ENCODE peak calls at places on chromosomes 3 and 15, in seven cellular contexts. One of them, this sample, is unnamed.

GRCh38 chr3:166837535-166837934 is 542.6 kb downstream of the ZBBX start:
- DNase-seq in HCT116: peak; percentile 37
- DNase-seq in K562: no peak
- DNase-seq in GM12878: no peak
- DNase-seq in HepG2: peak; percentile 32
- DNase-seq in Panc1: no peak
- DNase-seq in SK-N-SH: peak; percentile 24
- DNase-seq in this sample: no peak

GRCh38 chr3:120451670-120452220 is 953 bp upstream of the FSTL1 start:
- DNase-seq in HepG2: no peak
- DNase-seq in HCT116: no peak
- DNase-seq in SK-N-SH: peak; percentile 7
- DNase-seq in GM12878: no peak
- DNase-seq in Panc1: no peak
- DNase-seq in K562: no peak
- DNase-seq in this sample: no peak

GRCh38 chr15:81312790-81313543 is 11.0 kb downstream of the STARD5 start:
- DNase-seq in K562: no peak
- DNase-seq in Panc1: peak; percentile 84
- DNase-seq in GM12878: no peak
- DNase-seq in SK-N-SH: no peak
- DNase-seq in HepG2: no peak
- DNase-seq in HCT116: peak; percentile 84
- DNase-seq in this sample: no peak

GRCh38 chr3:73624363-73625123 is at the start of gene PDZRN3:
- DNase-seq in SK-N-SH: peak; percentile 82
- DNase-seq in HepG2: no peak
- DNase-seq in HCT116: no peak
- DNase-seq in GM12878: no peak
- DNase-seq in Panc1: no peak
- DNase-seq in K562: no peak
- DNase-seq in this sample: peak; percentile 86

GRCh38 chr15:57961919-57962318 is 103.6 kb downstream of the ALDH1A2 start:
- DNase-seq in K562: no peak
- DNase-seq in GM12878: no peak
- DNase-seq in HepG2: no peak
- DNase-seq in Panc1: no peak
- DNase-seq in HCT116: no peak
- DNase-seq in SK-N-SH: no peak
- DNase-seq in this sample: no peak

GRCh38 chr3:196135693-196136639 is 54.1 kb upstream of the TFRC start:
- DNase-seq in K562: no peak
- DNase-seq in GM12878: no peak
- DNase-seq in HepG2: no peak
- DNase-seq in HCT116: no peak
- DNase-seq in Panc1: no peak
- DNase-seq in SK-N-SH: no peak
- DNase-seq in this sample: no peak

GRCh38 chr15:38690737-38691332 is 126.2 kb upstream of the RASGRP1 start:
- DNase-seq in HCT116: peak; percentile 61
- DNase-seq in HepG2: peak; percentile 53
- DNase-seq in Panc1: no peak
- DNase-seq in SK-N-SH: peak; percentile 32
- DNase-seq in GM12878: no peak
- DNase-seq in K562: peak; percentile 60
- DNase-seq in this sample: peak; percentile 46

GRCh38 chr15:50358805-50359204 is 3.8 kb upstream of the GABPB1 start:
- DNase-seq in GM12878: no peak
- DNase-seq in HCT116: peak; percentile 47
- DNase-seq in K562: peak; percentile 48
- DNase-seq in SK-N-SH: peak; percentile 40
- DNase-seq in HepG2: peak; percentile 57
- DNase-seq in Panc1: no peak
- DNase-seq in this sample: no peak

GRCh38 chr15:38297623-38298388 is 45.2 kb downstream of the SPRED1 start:
- DNase-seq in SK-N-SH: no peak
- DNase-seq in GM12878: no peak
- DNase-seq in HCT116: no peak
- DNase-seq in Panc1: no peak
- DNase-seq in K562: no peak
- DNase-seq in HepG2: no peak
- DNase-seq in this sample: no peak

GRCh38 chr3:184234224-184234623 is 4.8 kb downstream of the VWA5B2 start:
- DNase-seq in GM12878: no peak
- DNase-seq in Panc1: no peak
- DNase-seq in SK-N-SH: peak; percentile 91
- DNase-seq in HCT116: peak; percentile 85
- DNase-seq in HepG2: peak; percentile 25
- DNase-seq in K562: peak; percentile 62
- DNase-seq in this sample: no peak

GRCh38 chr3:184236033-184236410 is 6.6 kb downstream of the VWA5B2 start:
- DNase-seq in HepG2: no peak
- DNase-seq in HCT116: no peak
- DNase-seq in Panc1: no peak
- DNase-seq in SK-N-SH: no peak
- DNase-seq in K562: no peak
- DNase-seq in GM12878: no peak
- DNase-seq in this sample: no peak

GRCh38 chr3:184235381-184236032 is 6.1 kb downstream of the VWA5B2 start:
- DNase-seq in Panc1: no peak
- DNase-seq in SK-N-SH: no peak
- DNase-seq in K562: no peak
- DNase-seq in GM12878: no peak
- DNase-seq in HCT116: no peak
- DNase-seq in HepG2: no peak
- DNase-seq in this sample: no peak

GRCh38 chr3:184233127-184233843 is 3.9 kb downstream of the VWA5B2 start:
- DNase-seq in SK-N-SH: no peak
- DNase-seq in HCT116: no peak
- DNase-seq in GM12878: no peak
- DNase-seq in HepG2: no peak
- DNase-seq in Panc1: no peak
- DNase-seq in K562: no peak
- DNase-seq in this sample: no peak

GRCh38 chr3:184234671-184235380 is 5.4 kb downstream of the VWA5B2 start:
- DNase-seq in GM12878: no peak
- DNase-seq in K562: no peak
- DNase-seq in HepG2: no peak
- DNase-seq in Panc1: no peak
- DNase-seq in SK-N-SH: no peak
- DNase-seq in HCT116: no peak
- DNase-seq in this sample: no peak
- H3K4me1 ChIP-seq in GM12878: no peaks in the 10 kb centered on the region
- H3K4me1 ChIP-seq in K562: peaks cover 33% of the 10 kb centered on the region
- H3K4me1 ChIP-seq in HepG2: peaks cover 8% of the 10 kb centered on the region
- H3K4me1 ChIP-seq in Panc1: no peaks in the 10 kb centered on the region
- H3K4me1 ChIP-seq in SK-N-SH: no peaks in the 10 kb centered on the region
- H3K4me1 ChIP-seq in HCT116: peaks cover 12% of the 10 kb centered on the region
- H3K4me1 ChIP-seq in this sample: peaks cover 2% of the 10 kb centered on the region

GRCh38 chr3:173983353-173983752 is 585.8 kb downstream of the NLGN1 start:
- DNase-seq in Panc1: no peak
- DNase-seq in HepG2: no peak
- DNase-seq in K562: no peak
- DNase-seq in SK-N-SH: no peak
- DNase-seq in HCT116: no peak
- DNase-seq in GM12878: no peak
- DNase-seq in this sample: no peak
- TF ChIP-seq SIN3A in Panc1: no peak
- TF ChIP-seq SIN3A in HepG2: no peak
- TF ChIP-seq SIN3A in K562: no peak
- TF ChIP-seq SIN3A in SK-N-SH: no peak
- TF ChIP-seq SIN3A in HCT116: no peak
- TF ChIP-seq SIN3A in GM12878: no peak
- TF ChIP-seq SIN3A in this sample: no peak

DNA sequence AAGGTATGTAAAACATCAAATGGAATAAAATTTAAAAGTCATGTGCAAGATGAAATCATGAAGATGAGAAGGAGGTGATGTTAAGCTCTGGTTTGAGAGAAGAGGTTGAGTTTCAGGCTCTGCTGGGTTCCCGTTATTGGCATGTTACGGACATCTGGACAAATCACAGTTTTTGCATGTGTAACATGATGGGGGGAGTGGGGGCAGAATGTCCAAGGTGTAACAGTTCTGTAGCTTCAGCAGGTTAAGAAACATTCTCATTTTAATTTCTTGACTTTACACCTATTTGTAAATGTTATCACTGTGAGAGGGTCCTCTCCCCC is 17.2 kb downstream of the TRIM71 start:
- DNase-seq in HCT116: no peak
- DNase-seq in K562: no peak
- DNase-seq in GM12878: no peak
- DNase-seq in Panc1: no peak
- DNase-seq in HepG2: no peak
- DNase-seq in SK-N-SH: no peak
- DNase-seq in this sample: no peak
- H3K4me1 ChIP-seq in HCT116: no peaks in the 10 kb centered on the region
- H3K4me1 ChIP-seq in K562: no peaks in the 10 kb centered on the region
- H3K4me1 ChIP-seq in GM12878: no peaks in the 10 kb centered on the region
- H3K4me1 ChIP-seq in Panc1: no peaks in the 10 kb centered on the region
- H3K4me1 ChIP-seq in HepG2: peaks cover 100% of the 10 kb centered on the region
- H3K4me1 ChIP-seq in SK-N-SH: no peaks in the 10 kb centered on the region
- H3K4me1 ChIP-seq in this sample: peaks cover 24% of the 10 kb centered on the region

GRCh38 chr3:115916866-115917265 is 293.6 kb downstream of the GAP43 start:
- DNase-seq in HCT116: no peak
- DNase-seq in SK-N-SH: no peak
- DNase-seq in K562: no peak
- DNase-seq in HepG2: no peak
- DNase-seq in GM12878: no peak
- DNase-seq in Panc1: no peak
- DNase-seq in this sample: no peak

GRCh38 chr3:115921711-115922110 is 298.4 kb downstream of the GAP43 start:
- DNase-seq in SK-N-SH: no peak
- DNase-seq in HCT116: no peak
- DNase-seq in Panc1: no peak
- DNase-seq in K562: no peak
- DNase-seq in HepG2: no peak
- DNase-seq in GM12878: no peak
- DNase-seq in this sample: no peak

GRCh38 chr3:115918900-115919299 is 295.6 kb downstream of the GAP43 start:
- DNase-seq in HCT116: no peak
- DNase-seq in HepG2: no peak
- DNase-seq in K562: no peak
- DNase-seq in SK-N-SH: no peak
- DNase-seq in Panc1: no peak
- DNase-seq in GM12878: no peak
- DNase-seq in this sample: no peak

GRCh38 chr3:115927210-115927609 is 303.9 kb downstream of the GAP43 start:
- DNase-seq in SK-N-SH: no peak
- DNase-seq in Panc1: no peak
- DNase-seq in HepG2: no peak
- DNase-seq in HCT116: no peak
- DNase-seq in GM12878: no peak
- DNase-seq in K562: no peak
- DNase-seq in this sample: no peak

DNA sequence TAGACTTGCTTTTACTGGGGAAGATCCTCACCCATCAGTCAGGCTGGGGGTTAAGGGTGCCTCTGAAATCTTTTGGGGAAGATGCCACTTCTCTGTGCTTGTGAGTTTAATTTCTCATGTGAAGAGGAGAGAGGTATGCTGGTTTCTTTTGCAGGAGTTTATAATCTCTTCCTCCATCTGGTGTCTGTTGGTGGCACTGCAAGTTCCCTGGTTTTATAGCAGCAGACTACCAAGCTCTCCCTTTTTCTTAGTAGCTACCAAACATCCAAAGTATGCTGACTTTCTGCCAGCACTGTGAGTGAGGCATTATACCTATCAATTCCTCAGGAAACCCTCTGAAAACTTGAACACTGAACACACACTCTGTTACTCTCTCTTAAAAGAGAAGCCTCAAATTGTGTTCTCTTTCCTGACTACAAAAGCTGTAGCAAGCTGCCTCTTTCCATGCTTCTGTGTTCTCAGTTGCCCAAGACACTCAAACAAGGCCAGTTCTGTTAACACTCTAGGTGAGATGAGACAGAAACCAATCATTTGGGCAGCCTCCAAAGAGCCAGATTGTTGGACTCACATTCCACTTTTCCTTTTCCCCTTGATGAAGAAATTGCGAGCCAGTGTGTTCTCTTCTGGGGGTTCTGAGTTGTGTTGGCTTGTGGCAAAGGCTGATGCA is 299.5 kb downstream of the GAP43 start:
- DNase-seq in SK-N-SH: no peak
- DNase-seq in HCT116: peak; percentile 12
- DNase-seq in Panc1: no peak
- DNase-seq in K562: peak; percentile 6
- DNase-seq in GM12878: no peak
- DNase-seq in HepG2: peak; percentile 10
- DNase-seq in this sample: peak; percentile 17
- TF ChIP-seq SIN3A in SK-N-SH: no peak
- TF ChIP-seq SIN3A in HCT116: no peak
- TF ChIP-seq SIN3A in Panc1: no peak
- TF ChIP-seq SIN3A in K562: no peak
- TF ChIP-seq SIN3A in GM12878: no peak
- TF ChIP-seq SIN3A in HepG2: no peak
- TF ChIP-seq SIN3A in this sample: no peak

DNA sequence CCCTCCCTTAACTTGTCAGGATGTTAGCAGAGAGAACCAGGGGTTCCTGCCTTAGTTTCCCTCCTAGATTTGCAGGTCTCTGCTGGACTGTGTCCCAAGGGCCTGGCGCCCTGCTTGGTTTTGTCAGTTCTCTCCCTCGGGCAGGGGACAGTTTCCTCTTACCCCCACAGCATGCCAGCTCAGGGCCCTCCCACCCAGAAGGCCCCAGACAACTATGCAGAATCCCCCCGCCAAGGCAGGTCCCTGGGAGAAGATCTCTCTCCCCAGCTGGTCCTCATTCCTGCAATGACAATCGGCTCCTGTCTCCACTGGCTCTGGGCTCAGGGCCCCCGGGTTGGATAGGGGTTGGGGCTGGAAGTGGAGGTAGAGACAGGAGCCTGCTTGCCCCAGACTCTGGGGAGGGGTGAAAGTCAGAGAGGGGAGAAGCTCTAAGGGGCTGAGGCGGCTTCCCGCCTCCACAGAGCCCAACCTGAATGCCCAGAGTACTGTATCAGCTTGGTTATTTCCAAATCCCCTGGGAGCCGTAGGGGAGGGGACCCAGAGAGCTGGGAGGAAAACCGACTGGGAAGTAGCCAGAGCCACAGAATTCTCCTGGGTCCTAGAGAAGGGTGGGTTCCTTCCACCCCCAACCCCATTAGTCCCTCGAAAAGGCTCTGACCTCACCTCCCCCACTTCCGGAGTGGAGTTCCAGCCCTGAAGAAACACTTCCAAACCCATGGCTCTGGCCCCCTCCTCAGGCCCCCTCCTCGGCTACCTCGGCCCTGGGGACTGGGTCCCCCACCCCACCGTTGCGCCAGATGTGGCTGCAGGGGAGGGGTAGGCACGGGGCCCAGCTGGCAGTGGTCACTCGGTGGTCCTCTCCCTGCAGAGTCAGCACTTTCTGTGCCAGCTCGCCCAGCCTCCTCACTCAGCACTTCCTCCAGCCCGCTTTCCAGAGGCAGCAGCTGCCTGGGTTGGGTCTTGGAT is 3.8 kb upstream of the LOXL1 start:
- DNase-seq in Panc1: no peak
- DNase-seq in HepG2: no peak
- DNase-seq in GM12878: no peak
- DNase-seq in SK-N-SH: no peak
- DNase-seq in HCT116: no peak
- DNase-seq in K562: no peak
- DNase-seq in this sample: peak; percentile 74
- H3K4me1 ChIP-seq in Panc1: peaks cover 23% of the 10 kb centered on the region
- H3K4me1 ChIP-seq in HepG2: peaks cover 6% of the 10 kb centered on the region
- H3K4me1 ChIP-seq in GM12878: no peaks in the 10 kb centered on the region
- H3K4me1 ChIP-seq in SK-N-SH: peaks cover 50% of the 10 kb centered on the region
- H3K4me1 ChIP-seq in HCT116: peaks cover 15% of the 10 kb centered on the region
- H3K4me1 ChIP-seq in K562: peaks cover 19% of the 10 kb centered on the region
- H3K4me1 ChIP-seq in this sample: peaks cover 32% of the 10 kb centered on the region